ENCODE peak calls at places on chromosomes 5 and 9, in seven cellular contexts. V is spleen, M is pancreas, C is AG09309, J is choroid plexus epithelial cell, Z is omental fat pad, E is tibial nerve. D is an unnamed sample.

GRCh38 chr5:148469446-148470062 is 85.8 kb downstream of the FBXO38 start:
- DNase-seq in Z (no peak), V (no peak), M (peak), E (no peak), C (peak), J (peak), D (no peak)

GRCh38 chr5:72137826-72138409 is 30.6 kb downstream of the MAP1B start:
- DNase-seq in V (no peak), Z (no peak), E (no peak), C (no peak), M (no peak), J (no peak), D (no peak)

GRCh38 chr9:76894198-76894597 is 11.7 kb downstream of the PRUNE2 start:
- DNase-seq in E (no peak), J (no peak), V (no peak), C (no peak), Z (no peak), M (no peak), D (no peak)

GRCh38 chr5:91499943-91500531 is 116.9 kb upstream of the ARRDC3 start:
- DNase-seq in Z (no peak), C (peak), V (no peak), E (no peak), J (peak), M (no peak), D (no peak)

GRCh38 chr9:37760416-37761165 is 7.0 kb downstream of the TRMT10B start:
- DNase-seq in E (no peak), C (peak), Z (no peak), J (peak), V (no peak), M (no peak), D (no peak)

GRCh38 chr5:116876240-116876840 is 301.7 kb upstream of the SEMA6A start:
- DNase-seq in E (no peak), V (no peak), J (peak), C (no peak), M (no peak), Z (no peak), D (no peak)

GRCh38 chr9:37363124-37363523 is 59.4 kb upstream of the GRHPR start:
- DNase-seq in M (no peak), C (no peak), Z (no peak), J (no peak), V (no peak), E (no peak), D (no peak)

GRCh38 chr5:143695244-143695885 is 116.6 kb upstream of the HMHB1 start:
- DNase-seq in C (no peak), V (no peak), J (no peak), E (no peak), Z (no peak), M (no peak), D (no peak)

GRCh38 chr5:145568581-145568980 is 266.6 kb downstream of the PRELID2 start:
- DNase-seq in C (no peak), Z (no peak), J (peak), M (no peak), V (no peak), E (no peak), D (no peak)

GRCh38 chr9:2838356-2838983 is 5.4 kb downstream of the PUM3 start:
- DNase-seq in J (peak), E (no peak), Z (no peak), C (no peak), V (no peak), M (no peak), D (no peak)

GRCh38 chr5:170219615-170220014 is 13.2 kb upstream of the C5orf58 start:
- DNase-seq in Z (no peak), C (peak), E (no peak), J (peak), M (no peak), V (no peak), D (no peak)

GRCh38 chr9:119289740-119290139 is 79.5 kb downstream of the BRINP1 start:
- DNase-seq in V (no peak), J (peak), M (peak), E (peak), C (no peak), Z (peak), D (no peak)

GRCh38 chr5:10478436-10478835 is 36.8 kb downstream of the ROPN1L start:
- DNase-seq in M (no peak), C (no peak), E (no peak), V (no peak), Z (no peak), J (peak), D (peak)

GRCh38 chr5:149748471-149749094 is 18.5 kb downstream of the PPARGC1B start:
- DNase-seq in M (no peak), C (no peak), V (no peak), E (no peak), Z (no peak), J (no peak), D (no peak)

GRCh38 chr5:141196363-141196762 is 3.1 kb upstream of the PCDHB11 start:
- DNase-seq in J (no peak), V (no peak), M (no peak), E (no peak), C (no peak), Z (no peak), D (no peak)

GRCh38 chr5:141186897-141187512 is at the start of gene PCDHB9:
- DNase-seq in C (no peak), Z (no peak), E (no peak), J (peak), V (no peak), M (no peak), D (no peak)

GRCh38 chr5:141192110-141192725 is at the start of gene PCDHB10:
- DNase-seq in C (no peak), J (peak), Z (no peak), V (no peak), E (no peak), M (no peak), D (no peak)
- TF ChIP-seq CTCF in C (peak), J (peak), Z (no peak), V (no peak), E (peak), M (no peak), D (peak)

GRCh38 chr9:85332487-85332886 is 409.3 kb downstream of the AGTPBP1 start:
- DNase-seq in C (no peak), E (no peak), Z (no peak), M (no peak), V (no peak), J (no peak), D (no peak)
- TF ChIP-seq CTCF in C (peak), E (no peak), Z (no peak), M (no peak), V (no peak), J (no peak), D (peak)

GRCh38 chr5:179495906-179496455 is 54.4 kb upstream of the RUFY1 start:
- DNase-seq in J (no peak), Z (no peak), V (no peak), M (no peak), E (no peak), C (no peak), D (no peak)
- TF ChIP-seq CTCF in J (peak), Z (no peak), V (no peak), M (no peak), E (no peak), C (no peak), D (peak)

DNA sequence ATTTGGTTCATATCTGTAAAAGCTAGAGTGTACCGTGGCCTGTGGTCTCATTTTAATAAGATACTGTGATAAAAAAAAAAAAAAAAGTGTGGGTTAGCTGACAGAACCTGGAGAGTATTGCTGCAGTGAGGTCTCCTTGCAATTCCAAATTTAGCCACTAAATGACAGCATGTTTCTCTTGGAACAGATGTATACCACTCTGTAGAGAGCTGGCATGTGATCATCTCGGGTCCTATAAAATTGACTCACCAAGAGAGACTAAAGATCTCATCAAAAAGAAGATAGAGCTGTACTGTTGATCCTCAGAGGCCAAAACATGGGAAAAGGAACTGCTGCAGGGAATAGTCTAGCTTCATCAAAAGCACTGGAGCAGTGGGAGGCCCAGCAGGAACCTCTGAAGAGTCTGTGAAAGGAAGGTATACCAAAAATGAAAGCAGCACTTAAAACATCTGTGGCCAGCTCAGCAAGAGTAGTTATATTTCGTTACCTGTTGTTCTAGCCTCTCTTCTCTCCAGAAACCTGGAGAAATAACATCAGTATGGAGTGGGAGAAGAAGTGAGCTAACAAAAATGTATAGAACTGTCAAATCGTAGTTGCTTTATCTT is 826.8 kb downstream of the EFNA5 start:
- DNase-seq in C (no peak), J (peak), M (no peak), V (no peak), Z (no peak), E (no peak), D (no peak)
- TF ChIP-seq CTCF in C (no peak), J (peak), M (no peak), V (no peak), Z (no peak), E (no peak), D (peak)

DNA sequence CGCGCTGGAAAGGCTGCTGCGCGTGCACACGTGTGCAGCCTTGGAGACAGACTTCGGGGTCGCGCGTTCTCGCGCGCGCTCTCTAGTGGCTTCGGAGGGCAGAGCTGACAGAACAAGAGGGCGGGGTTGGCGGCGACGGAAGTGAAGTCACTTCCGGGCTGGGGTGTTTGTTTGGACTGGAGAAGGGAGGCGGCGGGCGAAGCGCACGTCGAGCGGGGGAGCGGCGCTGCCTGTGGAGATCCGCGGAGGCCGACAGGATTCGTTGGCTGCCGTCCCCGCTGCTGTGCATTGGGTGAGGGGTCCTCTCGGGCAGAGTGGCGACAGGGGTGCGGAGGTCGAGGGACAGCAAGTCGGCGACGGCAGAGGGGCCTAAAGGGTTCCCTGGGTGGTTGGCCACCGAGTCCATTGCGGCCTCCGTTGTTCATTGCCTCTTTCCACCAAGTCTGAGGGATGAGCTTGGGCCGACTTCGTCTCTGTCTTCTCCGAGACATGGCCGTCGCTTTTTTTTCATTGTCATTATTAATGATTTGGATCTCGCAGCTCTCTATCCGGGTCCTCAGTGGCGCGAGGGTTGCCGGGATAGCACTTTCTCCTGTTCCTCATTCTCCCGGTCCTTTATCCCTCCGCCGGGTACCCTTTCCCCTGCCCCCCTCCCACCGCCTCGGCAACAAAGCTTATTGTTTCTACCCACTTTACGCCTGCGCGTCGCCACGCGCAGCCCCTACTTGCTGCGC is at the start of gene PAIP2:
- DNase-seq in E (peak), M (peak), J (peak), Z (peak), V (peak), C (peak), D (peak)
- TF ChIP-seq CTCF in E (peak), M (peak), J (peak), Z (no peak), V (peak), C (peak), D (peak)

GRCh38 chr9:91004992-91005391 is 203.4 kb downstream of the SYK start:
- DNase-seq in J (no peak), M (no peak), C (no peak), E (no peak), V (no peak), Z (no peak), D (no peak)
- TF ChIP-seq CTCF in J (no peak), M (no peak), C (no peak), E (no peak), V (no peak), Z (no peak), D (no peak)

GRCh38 chr9:135242406-135242805 is 154.9 kb downstream of the OLFM1 start:
- DNase-seq in E (no peak), C (no peak), J (no peak), V (peak), Z (no peak), M (no peak), D (peak)

GRCh38 chr9:135243201-135244190 is 156.0 kb downstream of the OLFM1 start:
- DNase-seq in M (no peak), J (no peak), V (peak), Z (no peak), E (no peak), C (no peak), D (peak)

GRCh38 chr9:135240222-135240621 is 152.8 kb downstream of the OLFM1 start:
- DNase-seq in V (peak), M (no peak), Z (no peak), J (no peak), C (no peak), E (no peak), D (peak)

GRCh38 chr9:135240871-135241311 is 153.4 kb downstream of the OLFM1 start:
- DNase-seq in C (no peak), M (no peak), E (no peak), V (peak), Z (no peak), J (no peak), D (peak)

DNA sequence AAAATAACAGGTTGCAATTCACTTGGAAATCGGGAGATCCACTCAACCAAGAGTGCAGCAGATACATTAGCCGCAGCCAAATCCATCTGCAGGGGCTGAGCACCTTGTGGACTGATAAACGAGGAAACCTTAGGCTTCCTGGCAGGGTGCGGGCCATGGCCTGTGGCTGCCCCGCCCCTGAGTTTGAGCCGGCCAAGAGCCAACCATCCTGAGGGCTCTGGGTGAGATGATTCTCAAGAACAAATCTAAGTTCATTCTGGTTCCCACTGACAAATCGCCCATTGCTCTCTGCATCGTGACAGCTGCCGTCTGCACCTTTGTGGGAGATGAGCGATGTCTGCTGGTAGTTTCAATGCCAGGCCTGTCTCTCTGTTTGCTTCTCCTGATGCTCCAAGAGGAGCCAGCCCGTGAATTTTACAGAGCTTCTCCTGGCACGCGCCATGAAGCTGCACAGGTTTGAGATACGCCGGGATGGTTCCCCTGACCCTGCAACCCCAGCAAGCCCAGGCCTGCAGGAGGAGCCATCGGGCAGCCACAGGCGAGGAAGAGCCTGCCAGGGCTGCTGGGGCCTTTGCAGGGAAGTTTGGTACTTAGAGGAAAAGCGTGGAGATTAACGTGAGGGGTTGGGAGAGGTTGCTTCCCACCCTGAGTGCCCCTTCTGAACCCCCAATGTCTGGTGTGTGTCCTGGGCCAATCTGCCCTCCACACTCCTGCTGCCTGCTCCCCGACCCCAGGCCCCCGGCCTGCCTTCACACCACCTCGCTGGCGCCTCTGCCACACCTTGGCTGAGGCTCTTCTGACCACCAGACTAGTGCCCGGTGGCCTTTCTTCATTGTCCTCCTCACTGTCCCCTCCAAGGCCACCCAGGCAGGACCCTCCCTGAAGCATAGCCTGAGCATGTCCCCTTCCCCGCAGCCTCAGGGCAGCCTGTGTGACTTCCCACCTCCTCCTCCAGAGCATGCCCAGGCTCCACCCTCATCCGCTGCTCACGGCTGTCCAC is 154.2 kb downstream of the OLFM1 start:
- DNase-seq in V (peak), Z (no peak), E (no peak), J (no peak), C (no peak), M (no peak), D (peak)
- TF ChIP-seq CTCF in V (no peak), Z (no peak), E (no peak), J (no peak), C (no peak), M (no peak), D (no peak)